ENCODE peak calls at places on chromosome 2, in nine cellular contexts. One of them, this sample, is unnamed.

GRCh38 chr2:42101641-42102605 is 54.1 kb downstream of the PKDCC start:
- DNase-seq in ACHN: peak
- DNase-seq in endodermal cell: peak
- DNase-seq in CD4-positive, alpha-beta T cell: peak
- DNase-seq in CD8-positive, alpha-beta T cell: peak
- DNase-seq in left cardiac atrium: peak
- DNase-seq in HFFc6: peak
- DNase-seq in iPS-NIHi11: peak
- DNase-seq in astrocyte of the spinal cord: peak
- DNase-seq in this sample: no peak

GRCh38 chr2:120132190-120132589 is 91.0 kb downstream of the TMEM185B start:
- DNase-seq in ACHN: peak
- DNase-seq in endodermal cell: no peak
- DNase-seq in CD4-positive, alpha-beta T cell: no peak
- DNase-seq in CD8-positive, alpha-beta T cell: no peak
- DNase-seq in left cardiac atrium: no peak
- DNase-seq in HFFc6: no peak
- DNase-seq in iPS-NIHi11: no peak
- DNase-seq in astrocyte of the spinal cord: peak
- DNase-seq in this sample: no peak

GRCh38 chr2:12702661-12703121 is 14.0 kb upstream of the TRIB2 start:
- DNase-seq in ACHN: no peak
- DNase-seq in endodermal cell: no peak
- DNase-seq in CD4-positive, alpha-beta T cell: no peak
- DNase-seq in CD8-positive, alpha-beta T cell: no peak
- DNase-seq in left cardiac atrium: no peak
- DNase-seq in HFFc6: peak
- DNase-seq in iPS-NIHi11: peak
- DNase-seq in astrocyte of the spinal cord: peak
- DNase-seq in this sample: peak

GRCh38 chr2:239706407-239706806 is 305.6 kb upstream of the HDAC4 start:
- DNase-seq in ACHN: no peak
- DNase-seq in endodermal cell: peak
- DNase-seq in CD4-positive, alpha-beta T cell: no peak
- DNase-seq in CD8-positive, alpha-beta T cell: no peak
- DNase-seq in left cardiac atrium: no peak
- DNase-seq in HFFc6: no peak
- DNase-seq in iPS-NIHi11: no peak
- DNase-seq in astrocyte of the spinal cord: no peak
- DNase-seq in this sample: no peak

GRCh38 chr2:63587814-63588384 is 378 bp downstream of the WDPCP start:
- DNase-seq in ACHN: no peak
- DNase-seq in endodermal cell: no peak
- DNase-seq in CD4-positive, alpha-beta T cell: no peak
- DNase-seq in CD8-positive, alpha-beta T cell: no peak
- DNase-seq in left cardiac atrium: no peak
- DNase-seq in HFFc6: no peak
- DNase-seq in iPS-NIHi11: no peak
- DNase-seq in astrocyte of the spinal cord: no peak
- DNase-seq in this sample: peak

GRCh38 chr2:27261241-27261925 is 1.5 kb downstream of the SLC30A3 start:
- DNase-seq in ACHN: no peak
- DNase-seq in endodermal cell: peak
- DNase-seq in CD4-positive, alpha-beta T cell: no peak
- DNase-seq in CD8-positive, alpha-beta T cell: no peak
- DNase-seq in left cardiac atrium: no peak
- DNase-seq in HFFc6: no peak
- DNase-seq in iPS-NIHi11: peak
- DNase-seq in astrocyte of the spinal cord: no peak
- DNase-seq in this sample: no peak

GRCh38 chr2:174914894-174915760 is 90.1 kb downstream of the CHN1 start:
- DNase-seq in ACHN: no peak
- DNase-seq in endodermal cell: no peak
- DNase-seq in CD4-positive, alpha-beta T cell: no peak
- DNase-seq in CD8-positive, alpha-beta T cell: no peak
- DNase-seq in left cardiac atrium: peak
- DNase-seq in HFFc6: no peak
- DNase-seq in iPS-NIHi11: no peak
- DNase-seq in astrocyte of the spinal cord: no peak
- DNase-seq in this sample: no peak

GRCh38 chr2:237434916-237435315 is 21.0 kb upstream of the COL6A3 start:
- DNase-seq in ACHN: no peak
- DNase-seq in endodermal cell: no peak
- DNase-seq in CD4-positive, alpha-beta T cell: peak
- DNase-seq in CD8-positive, alpha-beta T cell: peak
- DNase-seq in left cardiac atrium: no peak
- DNase-seq in HFFc6: peak
- DNase-seq in iPS-NIHi11: no peak
- DNase-seq in astrocyte of the spinal cord: peak
- DNase-seq in this sample: no peak

GRCh38 chr2:18474690-18475089 is 85.8 kb downstream of the RDH14 start:
- DNase-seq in ACHN: no peak
- DNase-seq in endodermal cell: no peak
- DNase-seq in CD4-positive, alpha-beta T cell: no peak
- DNase-seq in CD8-positive, alpha-beta T cell: no peak
- DNase-seq in left cardiac atrium: no peak
- DNase-seq in HFFc6: no peak
- DNase-seq in iPS-NIHi11: no peak
- DNase-seq in astrocyte of the spinal cord: no peak
- DNase-seq in this sample: peak

GRCh38 chr2:240639566-240639965 is 14.3 kb downstream of the GPR35 start:
- DNase-seq in ACHN: no peak
- DNase-seq in endodermal cell: peak
- DNase-seq in CD4-positive, alpha-beta T cell: no peak
- DNase-seq in CD8-positive, alpha-beta T cell: no peak
- DNase-seq in left cardiac atrium: no peak
- DNase-seq in HFFc6: no peak
- DNase-seq in iPS-NIHi11: no peak
- DNase-seq in astrocyte of the spinal cord: no peak
- DNase-seq in this sample: no peak

GRCh38 chr2:46340740-46341420 is 43.7 kb downstream of the EPAS1 start:
- DNase-seq in ACHN: no peak
- DNase-seq in endodermal cell: peak
- DNase-seq in CD4-positive, alpha-beta T cell: no peak
- DNase-seq in CD8-positive, alpha-beta T cell: no peak
- DNase-seq in left cardiac atrium: no peak
- DNase-seq in HFFc6: no peak
- DNase-seq in iPS-NIHi11: no peak
- DNase-seq in astrocyte of the spinal cord: no peak
- DNase-seq in this sample: no peak

GRCh38 chr2:143574069-143574468 is 444.9 kb downstream of the ARHGAP15 start:
- DNase-seq in ACHN: no peak
- DNase-seq in endodermal cell: no peak
- DNase-seq in CD4-positive, alpha-beta T cell: no peak
- DNase-seq in CD8-positive, alpha-beta T cell: no peak
- DNase-seq in left cardiac atrium: no peak
- DNase-seq in HFFc6: no peak
- DNase-seq in iPS-NIHi11: no peak
- DNase-seq in astrocyte of the spinal cord: no peak
- DNase-seq in this sample: no peak

GRCh38 chr2:27049422-27050280 is 1.8 kb upstream of the AGBL5 start:
- DNase-seq in ACHN: no peak
- DNase-seq in endodermal cell: peak
- DNase-seq in CD4-positive, alpha-beta T cell: peak
- DNase-seq in CD8-positive, alpha-beta T cell: peak
- DNase-seq in left cardiac atrium: peak
- DNase-seq in HFFc6: no peak
- DNase-seq in iPS-NIHi11: peak
- DNase-seq in astrocyte of the spinal cord: no peak
- DNase-seq in this sample: no peak

GRCh38 chr2:107569496-107569895 is 257.2 kb upstream of the RGPD4 start:
- DNase-seq in ACHN: no peak
- DNase-seq in endodermal cell: peak
- DNase-seq in CD4-positive, alpha-beta T cell: no peak
- DNase-seq in CD8-positive, alpha-beta T cell: no peak
- DNase-seq in left cardiac atrium: no peak
- DNase-seq in HFFc6: no peak
- DNase-seq in iPS-NIHi11: no peak
- DNase-seq in astrocyte of the spinal cord: peak
- DNase-seq in this sample: no peak

GRCh38 chr2:171287606-171288005 is 126.9 kb upstream of the TLK1 start:
- DNase-seq in ACHN: no peak
- DNase-seq in endodermal cell: no peak
- DNase-seq in CD4-positive, alpha-beta T cell: no peak
- DNase-seq in CD8-positive, alpha-beta T cell: no peak
- DNase-seq in left cardiac atrium: no peak
- DNase-seq in HFFc6: no peak
- DNase-seq in iPS-NIHi11: no peak
- DNase-seq in astrocyte of the spinal cord: no peak
- DNase-seq in this sample: peak

GRCh38 chr2:46950314-46950713 is 34.7 kb upstream of the MCFD2 start:
- DNase-seq in ACHN: no peak
- DNase-seq in endodermal cell: no peak
- DNase-seq in CD4-positive, alpha-beta T cell: no peak
- DNase-seq in CD8-positive, alpha-beta T cell: no peak
- DNase-seq in left cardiac atrium: no peak
- DNase-seq in HFFc6: no peak
- DNase-seq in iPS-NIHi11: no peak
- DNase-seq in astrocyte of the spinal cord: no peak
- DNase-seq in this sample: no peak

GRCh38 chr2:234630676-234631350 is 133.9 kb upstream of the ARL4C start:
- DNase-seq in ACHN: no peak
- DNase-seq in endodermal cell: no peak
- DNase-seq in CD4-positive, alpha-beta T cell: no peak
- DNase-seq in CD8-positive, alpha-beta T cell: no peak
- DNase-seq in left cardiac atrium: no peak
- DNase-seq in HFFc6: no peak
- DNase-seq in iPS-NIHi11: peak
- DNase-seq in astrocyte of the spinal cord: peak
- DNase-seq in this sample: peak

GRCh38 chr2:171811229-171811628 is 82.8 kb downstream of the SLC25A12 start:
- DNase-seq in ACHN: peak
- DNase-seq in endodermal cell: no peak
- DNase-seq in CD4-positive, alpha-beta T cell: no peak
- DNase-seq in CD8-positive, alpha-beta T cell: no peak
- DNase-seq in left cardiac atrium: no peak
- DNase-seq in HFFc6: peak
- DNase-seq in iPS-NIHi11: no peak
- DNase-seq in astrocyte of the spinal cord: peak
- DNase-seq in this sample: peak

GRCh38 chr2:95337829-95338228 is 40.7 kb downstream of the KCNIP3 start:
- DNase-seq in ACHN: no peak
- DNase-seq in endodermal cell: no peak
- DNase-seq in CD4-positive, alpha-beta T cell: no peak
- DNase-seq in CD8-positive, alpha-beta T cell: no peak
- DNase-seq in left cardiac atrium: peak
- DNase-seq in HFFc6: no peak
- DNase-seq in iPS-NIHi11: no peak
- DNase-seq in astrocyte of the spinal cord: no peak
- DNase-seq in this sample: no peak

GRCh38 chr2:233210843-233211600 is 40.5 kb upstream of the ATG16L1 start:
- DNase-seq in ACHN: peak
- DNase-seq in endodermal cell: no peak
- DNase-seq in CD4-positive, alpha-beta T cell: no peak
- DNase-seq in CD8-positive, alpha-beta T cell: no peak
- DNase-seq in left cardiac atrium: peak
- DNase-seq in HFFc6: peak
- DNase-seq in iPS-NIHi11: no peak
- DNase-seq in astrocyte of the spinal cord: peak
- DNase-seq in this sample: peak